ENCODE peak calls at places on chromosome 12, in six cellular contexts. S is IMR-90, A is H1, O is neuronal stem cell, U is mesenchymal stem cell, V is trophoblast cell. Q is an unnamed sample. For H3K27me3 and H3K36me3, the result is how much of the 10 kb centered on the place peaks cover.

GRCh38 chr12:122182887-122183587 is at the start of gene LRRC43:
- DNase-seq in S (no peak), A (peak), O (peak), U (peak), V (peak), Q (peak)

GRCh38 chr12:110657747-110658146 is 31.2 kb downstream of the HVCN1 start:
- DNase-seq in S (no peak), A (no peak), O (no peak), U (no peak), V (no peak), Q (no peak)

GRCh38 chr12:3732901-3733300 is 20.0 kb downstream of the CRACR2A start:
- DNase-seq in S (no peak), A (no peak), O (no peak), U (no peak), V (no peak), Q (no peak)

GRCh38 chr12:7608184-7608911 is 57.4 kb downstream of the APOBEC1 start:
- DNase-seq in S (no peak), A (no peak), O (no peak), U (no peak), V (no peak), Q (no peak)

GRCh38 chr12:3885179-3886094 is 12.2 kb upstream of the PARP11 start:
- DNase-seq in S (peak), A (no peak), O (peak), U (peak), V (peak), Q (peak)

GRCh38 chr12:106917503-106917902 is 38.2 kb upstream of the TMEM263 start:
- DNase-seq in S (no peak), A (no peak), O (no peak), U (no peak), V (no peak), Q (no peak)

GRCh38 chr12:12467701-12468218 is 94.9 kb downstream of the DUSP16 start:
- DNase-seq in S (peak), A (no peak), O (no peak), U (no peak), V (no peak), Q (no peak)

GRCh38 chr12:102781117-102781516 is 135.9 kb downstream of the PAH start:
- DNase-seq in S (no peak), A (no peak), O (no peak), U (no peak), V (no peak), Q (no peak)

GRCh38 chr12:52971701-52972329 is 22.9 kb downstream of the KRT18 start:
- DNase-seq in S (peak), A (no peak), O (no peak), U (peak), V (peak), Q (peak)

GRCh38 chr12:120866143-120866542 is 38.0 kb downstream of the SPPL3 start:
- DNase-seq in S (peak), A (no peak), O (no peak), U (no peak), V (peak), Q (no peak)

GRCh38 chr12:124497658-124498057 is 69.8 kb downstream of the NCOR2 start:
- DNase-seq in S (peak), A (no peak), O (no peak), U (peak), V (peak), Q (no peak)

GRCh38 chr12:42961395-42961794 is 371.8 kb upstream of the PRICKLE1 start:
- DNase-seq in S (peak), A (no peak), O (no peak), U (no peak), V (peak), Q (peak)

GRCh38 chr12:84046869-84047268 is 865.7 kb downstream of the SLC6A15 start:
- DNase-seq in S (no peak), A (no peak), O (no peak), U (no peak), V (no peak), Q (no peak)

GRCh38 chr12:130334937-130335336 is 2.8 kb upstream of the PIWIL1 start:
- DNase-seq in S (no peak), A (peak), O (no peak), U (no peak), V (no peak), Q (peak)

GRCh38 chr12:108650083-108650482 is 16.4 kb upstream of the SELPLG start:
- DNase-seq in S (no peak), A (no peak), O (no peak), U (no peak), V (no peak), Q (no peak)

GRCh38 chr12:108647936-108648287 is 14.2 kb upstream of the SELPLG start:
- DNase-seq in S (no peak), A (no peak), O (no peak), U (no peak), V (no peak), Q (no peak)

GRCh38 chr12:108649126-108649525 is 15.4 kb upstream of the SELPLG start:
- DNase-seq in S (peak), A (no peak), O (no peak), U (no peak), V (no peak), Q (no peak)

GRCh38 chr12:108648371-108648770 is 14.7 kb upstream of the SELPLG start:
- DNase-seq in S (no peak), A (no peak), O (no peak), U (no peak), V (no peak), Q (no peak)

GRCh38 chr12:108649668-108650067 is 16.0 kb upstream of the SELPLG start:
- DNase-seq in S (peak), A (no peak), O (no peak), U (peak), V (peak), Q (no peak)
- H3K27me3 ChIP-seq in S (under half), A (under half), O (under half), U (under half), V (under half), Q (under half)

GRCh38 chr12:98725481-98726247 is 80.6 kb downstream of the APAF1 start:
- DNase-seq in S (peak), A (no peak), O (peak), U (peak), V (peak), Q (peak)
- H3K36me3 ChIP-seq in S (under half), A (under half), O (half or more), U (half or more), V (under half), Q (under half)

GRCh38 chr12:89709157-89709993 is 737 bp upstream of the ATP2B1 start:
- DNase-seq in S (peak), A (peak), O (peak), U (peak), V (peak), Q (peak)
- H2BK5ac ChIP-seq in S (peak), A (peak), O (peak), U (peak), V (peak), Q (no peak)

GRCh38 chr12:27965966-27966365 is 6.6 kb downstream of the PTHLH start:
- DNase-seq in S (peak), A (no peak), O (no peak), U (peak), V (no peak), Q (no peak)
- H3K27me3 ChIP-seq in S (under half), A (under half), O (under half), U (under half), V (under half), Q (under half)

DNA sequence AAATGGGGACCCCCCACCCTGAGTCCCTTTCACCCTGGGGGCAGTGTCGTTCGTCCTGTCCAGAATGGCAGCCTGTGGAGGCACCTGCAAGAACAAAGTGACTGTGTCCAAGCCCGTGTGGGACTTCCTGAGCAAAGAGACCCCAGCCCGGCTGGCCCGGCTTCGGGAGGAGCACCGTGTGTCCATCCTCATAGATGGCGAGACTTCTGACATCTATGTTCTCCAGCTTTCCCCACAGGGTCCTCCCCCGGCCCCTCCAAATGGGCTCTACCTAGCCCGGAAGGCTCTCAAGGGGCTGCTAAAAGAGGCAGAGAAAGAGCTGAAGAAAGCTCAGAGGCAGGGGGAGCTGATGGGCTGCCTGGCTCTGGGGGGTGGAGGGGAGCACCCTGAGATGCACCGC is 2.2 kb downstream of the DTX3 start:
- DNase-seq in S (no peak), A (no peak), O (no peak), U (no peak), V (no peak), Q (no peak)
- H3K36me3 ChIP-seq in S (under half), A (under half), O (under half), U (under half), V (under half), Q (under half)

DNA sequence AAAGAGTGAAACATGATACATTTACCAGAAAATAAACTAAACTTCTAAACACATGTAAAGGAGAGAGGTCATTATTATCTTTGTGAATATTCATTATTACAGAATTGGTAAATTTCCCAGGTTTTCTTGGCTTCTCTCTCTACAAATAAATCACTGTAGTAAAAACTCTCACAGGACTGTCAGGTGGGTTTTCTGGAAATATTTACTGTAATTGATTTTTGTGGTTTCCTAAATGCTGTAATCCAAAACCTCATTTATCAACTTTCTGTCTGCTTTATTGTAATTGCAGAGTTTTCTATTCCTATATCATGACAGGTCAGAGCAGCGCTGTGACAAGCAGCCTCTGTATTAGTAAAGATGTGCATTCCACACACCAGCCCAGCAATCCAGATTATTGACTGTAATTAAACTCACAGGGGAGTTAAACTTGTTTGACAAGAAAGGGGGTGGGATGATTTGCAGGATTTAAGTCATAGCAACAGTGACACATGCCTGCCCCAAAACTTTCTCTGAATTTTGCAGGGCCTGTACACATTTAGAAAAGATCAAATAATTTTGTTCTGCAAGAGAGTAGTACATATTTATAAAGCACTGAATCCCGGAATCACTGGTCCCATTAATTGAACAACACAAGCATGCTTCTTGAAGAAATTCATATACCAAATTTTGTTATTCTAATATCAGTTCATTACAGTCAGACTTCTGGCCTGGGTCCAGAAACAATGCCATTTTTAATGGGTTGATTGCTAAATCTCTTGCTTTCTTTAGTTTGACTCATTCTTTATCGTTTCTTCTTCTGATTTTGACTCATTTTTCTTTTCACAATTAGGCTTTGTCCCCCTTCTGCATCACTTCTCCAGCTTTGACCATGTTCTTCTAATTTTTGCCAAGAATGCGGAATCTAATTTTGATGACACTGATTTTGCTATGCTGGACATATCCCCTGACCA is 42.2 kb downstream of the PTPRO start:
- DNase-seq in S (no peak), A (no peak), O (no peak), U (no peak), V (peak), Q (no peak)
- H2BK5ac ChIP-seq in S (no peak), A (no peak), O (no peak), U (no peak), V (no peak), Q (no peak)

Q was measured in mesendoderm.